ENCODE peak calls at places on chromosomes 16 and 17, in four cellular contexts. One of them, this sample, is unnamed.

GRCh38 chr17:66829386-66829864 is 5.5 kb upstream of the CACNG5 start:
- DNase-seq in CD4-positive, CD25-positive, alpha-beta regulatory T cell: peak; percentile 28
- DNase-seq in T-helper 17 cell: no peak
- DNase-seq in aorta: no peak
- DNase-seq in this sample: no peak

GRCh38 chr17:69451416-69452394 is 37.2 kb downstream of the MAP2K6 start:
- DNase-seq in CD4-positive, CD25-positive, alpha-beta regulatory T cell: no peak
- DNase-seq in aorta: no peak
- DNase-seq in T-helper 17 cell: no peak
- DNase-seq in this sample: no peak

GRCh38 chr17:45828171-45829133 is 16.2 kb upstream of the SPPL2C start:
- DNase-seq in CD4-positive, CD25-positive, alpha-beta regulatory T cell: no peak
- DNase-seq in T-helper 17 cell: no peak
- DNase-seq in aorta: no peak
- DNase-seq in this sample: no peak

GRCh38 chr16:24580665-24581064 is 41.3 kb downstream of the RBBP6 start:
- DNase-seq in aorta: no peak
- DNase-seq in CD4-positive, CD25-positive, alpha-beta regulatory T cell: no peak
- DNase-seq in T-helper 17 cell: no peak
- DNase-seq in this sample: no peak

GRCh38 chr16:22220076-22220453 is 14.0 kb downstream of the EEF2K start:
- DNase-seq in T-helper 17 cell: no peak
- DNase-seq in CD4-positive, CD25-positive, alpha-beta regulatory T cell: no peak
- DNase-seq in aorta: no peak
- DNase-seq in this sample: no peak

GRCh38 chr17:64077409-64077808 is 52.5 kb downstream of the ERN1 start:
- DNase-seq in aorta: peak; percentile 79
- DNase-seq in T-helper 17 cell: no peak
- DNase-seq in CD4-positive, CD25-positive, alpha-beta regulatory T cell: no peak
- DNase-seq in this sample: no peak

GRCh38 chr17:9817086-9817485 is 4.8 kb downstream of the GSG1L2 start:
- DNase-seq in T-helper 17 cell: no peak
- DNase-seq in CD4-positive, CD25-positive, alpha-beta regulatory T cell: no peak
- DNase-seq in aorta: no peak
- DNase-seq in this sample: no peak

GRCh38 chr17:46851029-46851741 is at the start of gene WNT9B:
- DNase-seq in T-helper 17 cell: no peak
- DNase-seq in CD4-positive, CD25-positive, alpha-beta regulatory T cell: no peak
- DNase-seq in aorta: peak; percentile 72
- DNase-seq in this sample: no peak

GRCh38 chr17:64387545-64388171 is 3.0 kb downstream of the PECAM1 start:
- DNase-seq in CD4-positive, CD25-positive, alpha-beta regulatory T cell: no peak
- DNase-seq in T-helper 17 cell: no peak
- DNase-seq in aorta: peak; percentile 70
- DNase-seq in this sample: no peak

GRCh38 chr17:1601571-1601970 is 27.1 kb downstream of the SLC43A2 start:
- DNase-seq in CD4-positive, CD25-positive, alpha-beta regulatory T cell: no peak
- DNase-seq in T-helper 17 cell: no peak
- DNase-seq in aorta: no peak
- DNase-seq in this sample: no peak
- H3K9me3 ChIP-seq in CD4-positive, CD25-positive, alpha-beta regulatory T cell: no peaks in the 10 kb centered on the region
- H3K9me3 ChIP-seq in T-helper 17 cell: no peaks in the 10 kb centered on the region
- H3K9me3 ChIP-seq in aorta: no peaks in the 10 kb centered on the region
- H3K9me3 ChIP-seq in this sample: no peaks in the 10 kb centered on the region

GRCh38 chr17:4026255-4026654 is 62.0 kb upstream of the ATP2A3 start:
- DNase-seq in T-helper 17 cell: no peak
- DNase-seq in CD4-positive, CD25-positive, alpha-beta regulatory T cell: no peak
- DNase-seq in aorta: no peak
- DNase-seq in this sample: no peak

GRCh38 chr17:4032245-4032644 is 68.0 kb upstream of the ATP2A3 start:
- DNase-seq in CD4-positive, CD25-positive, alpha-beta regulatory T cell: no peak
- DNase-seq in T-helper 17 cell: no peak
- DNase-seq in aorta: no peak
- DNase-seq in this sample: no peak

GRCh38 chr17:4023220-4023619 is 59.0 kb upstream of the ATP2A3 start:
- DNase-seq in aorta: no peak
- DNase-seq in T-helper 17 cell: no peak
- DNase-seq in CD4-positive, CD25-positive, alpha-beta regulatory T cell: no peak
- DNase-seq in this sample: no peak

GRCh38 chr17:4032738-4033137 is 68.5 kb upstream of the ATP2A3 start:
- DNase-seq in T-helper 17 cell: no peak
- DNase-seq in CD4-positive, CD25-positive, alpha-beta regulatory T cell: no peak
- DNase-seq in aorta: no peak
- DNase-seq in this sample: no peak

GRCh38 chr17:4028436-4028835 is 64.2 kb upstream of the ATP2A3 start:
- DNase-seq in T-helper 17 cell: no peak
- DNase-seq in aorta: no peak
- DNase-seq in CD4-positive, CD25-positive, alpha-beta regulatory T cell: no peak
- DNase-seq in this sample: no peak
- H3K9me3 ChIP-seq in T-helper 17 cell: peaks cover 4% of the 10 kb centered on the region
- H3K9me3 ChIP-seq in aorta: peaks cover 3% of the 10 kb centered on the region
- H3K9me3 ChIP-seq in CD4-positive, CD25-positive, alpha-beta regulatory T cell: peaks cover 15% of the 10 kb centered on the region
- H3K9me3 ChIP-seq in this sample: peaks cover 17% of the 10 kb centered on the region

GRCh38 chr17:2058521-2059124 is 3.7 kb downstream of the HIC1 start:
- DNase-seq in T-helper 17 cell: peak; percentile 55
- DNase-seq in aorta: peak; percentile 91
- DNase-seq in CD4-positive, CD25-positive, alpha-beta regulatory T cell: peak; percentile 68
- DNase-seq in this sample: peak; percentile 47
- H3K9me3 ChIP-seq in T-helper 17 cell: no peaks in the 10 kb centered on the region
- H3K9me3 ChIP-seq in aorta: no peaks in the 10 kb centered on the region
- H3K9me3 ChIP-seq in CD4-positive, CD25-positive, alpha-beta regulatory T cell: no peaks in the 10 kb centered on the region
- H3K9me3 ChIP-seq in this sample: no peaks in the 10 kb centered on the region

GRCh38 chr16:35737076-35737475 is 2277.7 kb downstream of the TP53TG3F start:
- DNase-seq in T-helper 17 cell: no peak
- DNase-seq in aorta: no peak
- DNase-seq in CD4-positive, CD25-positive, alpha-beta regulatory T cell: no peak
- DNase-seq in this sample: no peak
- H3K9me3 ChIP-seq in T-helper 17 cell: peaks cover 11% of the 10 kb centered on the region
- H3K9me3 ChIP-seq in aorta: no peaks in the 10 kb centered on the region
- H3K9me3 ChIP-seq in CD4-positive, CD25-positive, alpha-beta regulatory T cell: peaks cover 9% of the 10 kb centered on the region
- H3K9me3 ChIP-seq in this sample: peaks cover 28% of the 10 kb centered on the region

This sample was measured in CD4-positive, alpha-beta T cell.